ENCODE peak calls at places on chromosomes 1 and 21, in five cellular contexts. A is HCT116, O is MM.1S, S is neural progenitor cell, L is PC-3. F is an unnamed sample.

GRCh38 chr21:44047996-44048560 is 36.0 kb downstream of the TRAPPC10 start:
- DNase-seq in A (no peak), O (no peak), S (no peak), L (no peak), F (no peak)

GRCh38 chr1:58505286-58505685 is 41.2 kb downstream of the OMA1 start:
- DNase-seq in A (no peak), O (no peak), S (no peak), L (no peak), F (no peak)

GRCh38 chr21:29114765-29115164 is 15.7 kb upstream of the MAP3K7CL start:
- DNase-seq in A (peak), O (no peak), S (peak), L (peak), F (peak)

GRCh38 chr1:29713857-29714256 is 477.5 kb downstream of the PTPRU start:
- DNase-seq in A (no peak), O (no peak), S (no peak), L (peak), F (peak)

GRCh38 chr1:19825298-19825697 is 10.2 kb upstream of the RNF186 start:
- DNase-seq in A (no peak), O (no peak), S (peak), L (no peak), F (no peak)

GRCh38 chr21:15141236-15141970 is 76.6 kb upstream of the NRIP1 start:
- DNase-seq in A (no peak), O (no peak), S (no peak), L (no peak), F (no peak)

GRCh38 chr1:95308276-95308675 is 74.3 kb downstream of the RWDD3 start:
- DNase-seq in A (no peak), O (no peak), S (no peak), L (no peak), F (no peak)

GRCh38 chr1:9150582-9151290 is 21.8 kb upstream of the GPR157 start:
- DNase-seq in A (no peak), O (no peak), S (no peak), L (no peak), F (peak)

GRCh38 chr1:151972533-151973270 is 21.0 kb downstream of the S100A10 start:
- DNase-seq in A (peak), O (no peak), S (peak), L (peak), F (peak)

GRCh38 chr1:215669806-215670485 is 102.8 kb downstream of the KCTD3 start:
- DNase-seq in A (no peak), O (no peak), S (no peak), L (no peak), F (no peak)

GRCh38 chr1:154360288-154360687 is 35.0 kb downstream of the ATP8B2 start:
- DNase-seq in A (no peak), O (no peak), S (no peak), L (no peak), F (no peak)

GRCh38 chr1:41915786-41916571 is 2.7 kb downstream of the HIVEP3 start:
- DNase-seq in A (no peak), O (no peak), S (no peak), L (peak), F (no peak)

GRCh38 chr1:232949636-232950196 is 695 bp upstream of the NTPCR start:
- DNase-seq in A (no peak), O (no peak), S (no peak), L (no peak), F (no peak)

GRCh38 chr1:38804062-38804886 is 55.3 kb downstream of the RRAGC start:
- DNase-seq in A (no peak), O (no peak), S (peak), L (no peak), F (peak)

GRCh38 chr1:47230692-47231313 is 1.2 kb downstream of the TAL1 start:
- DNase-seq in A (no peak), O (no peak), S (peak), L (no peak), F (no peak)

GRCh38 chr1:111841189-111841588 is 85.5 kb downstream of the DDX20 start:
- DNase-seq in A (no peak), O (no peak), S (no peak), L (no peak), F (no peak)

DNA sequence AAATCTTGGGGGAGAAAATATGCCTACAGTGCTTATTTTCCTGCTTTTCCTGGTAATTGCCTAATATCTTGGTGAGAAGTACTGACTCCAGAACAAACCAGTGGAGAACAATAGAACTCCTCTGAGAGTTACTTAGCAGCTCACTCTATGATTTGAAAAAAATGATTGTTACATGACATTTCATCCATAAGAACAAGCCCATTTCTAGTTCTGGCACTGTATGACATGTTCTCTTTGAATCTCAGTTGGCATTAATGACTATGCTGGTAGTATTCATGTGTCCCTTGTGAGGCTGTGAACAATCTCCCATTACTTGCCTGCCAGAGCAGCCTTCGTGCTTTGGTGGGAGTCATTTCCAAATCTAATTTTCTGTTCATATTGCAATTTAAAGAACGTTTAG is 58.0 kb downstream of the CLIC4 start:
- DNase-seq in A (no peak), O (no peak), S (no peak), L (no peak), F (peak)
- H3K9ac ChIP-seq in A (no peak), O (no peak), S (no peak), L (no peak), F (no peak)

DNA sequence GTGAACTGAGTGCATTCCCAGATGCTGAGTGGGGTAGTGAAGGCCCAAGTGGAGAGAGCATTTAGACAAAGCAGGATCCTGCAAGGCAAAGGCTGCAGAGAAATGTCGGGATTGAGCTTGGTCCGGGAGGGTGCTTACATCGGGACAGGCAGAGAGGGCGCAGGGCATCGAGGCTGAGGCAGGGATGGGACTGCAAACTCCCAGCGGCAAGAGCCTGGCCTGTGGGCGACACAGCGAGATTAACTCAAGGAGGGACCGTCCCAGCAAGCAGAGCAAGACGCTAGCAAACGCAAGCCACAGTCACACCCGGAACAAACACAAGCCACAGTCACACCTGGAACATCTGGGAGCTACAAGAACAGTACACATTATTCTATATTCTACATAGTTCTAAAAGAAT is 537.5 kb downstream of the KIF26B start:
- DNase-seq in A (no peak), O (no peak), S (no peak), L (no peak), F (no peak)
- TF ChIP-seq EZH2 in A (no peak), O (no peak), S (no peak), L (no peak), F (no peak)

DNA sequence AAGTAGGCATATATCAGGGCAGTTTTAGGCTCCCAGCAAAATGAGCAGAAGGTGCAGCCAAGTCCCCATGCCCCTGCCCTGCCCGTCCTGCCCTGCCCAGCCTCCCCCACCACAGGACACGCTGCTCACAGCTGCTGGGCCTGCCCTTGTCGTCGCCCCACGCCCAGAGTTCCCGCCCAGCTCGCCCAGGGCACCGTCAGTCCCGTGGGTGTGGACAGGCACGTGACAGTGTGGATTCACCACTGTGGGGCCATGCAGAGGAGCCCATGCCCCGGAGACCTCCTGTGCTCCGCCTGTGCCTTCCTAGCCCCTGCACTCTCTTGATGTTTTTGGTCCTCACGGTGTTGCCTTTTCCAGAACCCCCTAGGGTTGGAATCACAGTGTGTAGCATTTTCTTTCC is 7.0 kb downstream of the FAAP20 start:
- DNase-seq in A (no peak), O (no peak), S (no peak), L (no peak), F (no peak)
- TF ChIP-seq EZH2phosphoT487 in A (no peak), O (no peak), S (no peak), L (no peak), F (no peak)

GRCh38 chr1:115641762-115642167 is at the start of gene VANGL1:
- DNase-seq in A (no peak), O (peak), S (peak), L (peak), F (peak)

GRCh38 chr1:115643636-115644035 is 1.9 kb downstream of the VANGL1 start:
- DNase-seq in A (no peak), O (no peak), S (no peak), L (no peak), F (no peak)

GRCh38 chr1:115644109-115644508 is 2.3 kb downstream of the VANGL1 start:
- DNase-seq in A (no peak), O (no peak), S (no peak), L (no peak), F (no peak)

GRCh38 chr1:115642168-115643072 is 650 bp downstream of the VANGL1 start:
- DNase-seq in A (no peak), O (peak), S (peak), L (peak), F (peak)

DNA sequence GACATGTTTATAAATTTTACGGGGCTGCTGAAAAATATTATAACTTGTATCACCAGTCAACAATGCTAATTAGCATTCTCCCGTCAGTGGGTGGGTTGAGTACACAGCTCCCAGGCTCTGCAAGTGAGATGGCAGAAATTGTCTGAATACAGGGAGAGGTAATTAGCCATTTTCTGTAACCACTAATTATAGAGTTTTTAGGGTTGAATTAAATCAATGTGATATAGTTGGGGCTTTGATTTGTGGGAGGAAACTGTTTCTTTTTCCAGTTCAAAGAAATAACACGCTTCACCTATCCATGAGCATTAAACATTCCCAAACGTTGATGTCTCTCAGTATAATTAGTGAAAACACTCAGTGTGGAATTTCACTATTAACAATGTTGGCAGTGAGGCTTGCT is 1.4 kb downstream of the VANGL1 start:
- DNase-seq in A (no peak), O (no peak), S (no peak), L (no peak), F (no peak)
- H3K9ac ChIP-seq in A (peak), O (peak), S (no peak), L (peak), F (peak)

DNA sequence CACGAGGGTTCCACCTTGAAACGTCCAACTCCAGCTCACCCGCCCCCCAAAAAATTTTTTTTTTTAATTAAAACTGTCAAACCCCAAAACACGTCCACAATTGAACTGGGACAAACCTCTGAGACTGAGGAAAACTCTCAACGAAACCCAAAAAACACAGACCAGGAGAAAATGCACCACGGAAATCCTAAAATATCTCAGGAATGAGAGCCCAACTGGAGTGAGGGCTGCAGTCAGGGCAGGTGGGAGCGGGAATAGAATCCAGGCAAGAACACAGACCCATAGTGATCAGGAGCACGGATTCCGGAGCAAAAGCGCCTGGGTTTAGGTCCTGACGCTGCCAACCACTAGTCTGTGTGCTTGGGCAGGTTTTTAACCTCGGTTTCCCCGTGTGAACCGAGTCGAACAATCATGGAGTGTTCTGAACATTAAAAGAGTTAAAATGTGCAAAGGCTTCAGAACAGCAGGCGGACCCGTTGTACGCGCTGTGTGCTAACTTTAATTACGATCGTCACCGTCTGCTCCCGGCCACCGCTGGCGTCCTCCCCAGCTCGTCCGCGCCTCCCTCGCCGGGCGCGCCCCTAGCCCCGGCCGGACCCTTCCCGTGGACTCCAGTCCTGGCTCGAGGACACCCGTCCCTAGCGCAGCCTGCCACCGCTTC is 624 bp downstream of the ARHGAP29 start:
- DNase-seq in A (no peak), O (peak), S (peak), L (peak), F (peak)
- TF ChIP-seq EZH2 in A (no peak), O (no peak), S (no peak), L (no peak), F (no peak)

GRCh38 chr1:225637651-225638199 is 15.2 kb downstream of the ENAH start:
- DNase-seq in A (no peak), O (no peak), S (no peak), L (no peak), F (no peak)

GRCh38 chr1:225631041-225631663 is 21.8 kb downstream of the ENAH start:
- DNase-seq in A (no peak), O (no peak), S (no peak), L (no peak), F (no peak)

GRCh38 chr1:225638853-225639252 is 14.1 kb downstream of the ENAH start:
- DNase-seq in A (no peak), O (no peak), S (no peak), L (no peak), F (no peak)

DNA sequence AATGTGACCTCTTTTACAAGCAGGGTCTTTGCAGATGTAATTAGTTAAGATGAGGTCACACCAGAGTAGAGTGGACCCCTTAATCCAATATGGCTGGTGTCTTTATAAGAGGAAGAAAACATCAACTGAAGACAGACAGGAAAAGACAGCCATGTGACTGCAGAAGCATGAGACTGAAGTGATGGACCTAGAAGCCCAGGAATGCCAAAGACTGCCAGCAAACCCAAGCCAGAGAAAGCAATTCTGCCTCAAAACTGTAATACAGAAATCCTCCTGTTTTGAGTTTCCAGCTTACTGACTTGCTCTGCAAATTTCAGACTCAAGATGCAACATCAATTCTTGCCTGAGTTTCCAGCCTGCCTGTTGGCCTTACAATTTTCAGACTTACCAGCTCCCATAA is 17.3 kb downstream of the ENAH start:
- DNase-seq in A (no peak), O (no peak), S (no peak), L (no peak), F (peak)
- TF ChIP-seq EZH2phosphoT487 in A (no peak), O (no peak), S (no peak), L (no peak), F (no peak)

GRCh38 chr1:32052887-32053286 is 19.9 kb upstream of the TMEM39B start:
- DNase-seq in A (no peak), O (no peak), S (no peak), L (no peak), F (peak)
- H3K9ac ChIP-seq in A (no peak), O (no peak), S (no peak), L (no peak), F (no peak)

DNA sequence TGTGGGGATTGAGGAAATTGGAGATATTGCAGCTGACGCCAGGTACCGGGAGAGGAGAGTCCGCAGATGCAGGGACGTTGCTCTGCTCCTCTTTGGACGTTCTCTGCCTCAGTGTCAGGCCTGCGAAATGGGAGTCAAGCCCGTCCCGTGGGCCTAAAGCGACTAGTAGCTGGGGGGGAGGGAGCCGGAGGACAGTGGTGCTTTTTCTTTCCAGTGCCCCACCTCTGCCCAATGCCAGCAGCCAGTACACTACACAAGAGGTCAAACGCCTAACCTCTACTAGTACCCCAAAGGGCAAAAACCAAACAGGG is 413.6 kb upstream of the ESRRG start:
- DNase-seq in A (no peak), O (no peak), S (no peak), L (no peak), F (no peak)
- TF ChIP-seq EZH2 in A (no peak), O (no peak), S (no peak), L (no peak), F (no peak)

GRCh38 chr1:230306158-230306557 is 120.0 kb downstream of the PGBD5 start:
- DNase-seq in A (no peak), O (peak), S (no peak), L (no peak), F (no peak)
- TF ChIP-seq EZH2phosphoT487 in A (no peak), O (no peak), S (no peak), L (no peak), F (no peak)